ENCODE peak calls at places on chromosomes 5 and 9, in nine cellular contexts. M is CD8-positive, alpha-beta T cell; Q is thoracic aorta; D is CD4-positive, alpha-beta memory T cell; K is fibroblast of lung; H is mesendoderm; A is mucosa of descending colon; O is SJSA1; I is heart left ventricle. Z is an unnamed sample.
A peak's percentile ranks its signal among the peaks of the same experiment; 100 is the strongest.

GRCh38 chr9:105722099-105722498 is 27.8 kb downstream of the TMEM38B start:
- DNase-seq in M (no peak), Q (no peak), D (no peak), K (no peak), H (no peak), A (no peak), O (no peak), I (no peak), Z (no peak)

GRCh38 chr9:102795532-102795931 is 199.6 kb upstream of the CYLC2 start:
- DNase-seq in M (no peak), Q (no peak), D (no peak), K (no peak), H (no peak), A (no peak), O (no peak), I (no peak), Z (no peak)

GRCh38 chr5:138029944-138030343 is 2.9 kb downstream of the FAM13B start:
- DNase-seq in M (no peak), Q (no peak), D (no peak), K (no peak), H (no peak), A (no peak), O (no peak), I (no peak), Z (no peak)

GRCh38 chr5:159179556-159180305 is 29.6 kb downstream of the RNF145 start:
- DNase-seq in M (no peak), Q (no peak), D (no peak), K (no peak), H (no peak), A (no peak), O (peak; percentile 39), I (no peak), Z (no peak)

GRCh38 chr5:74017112-74017511 is 391.1 kb downstream of the ARHGEF28 start:
- DNase-seq in M (no peak), Q (no peak), D (no peak), K (peak; percentile 31), H (peak; percentile 65), A (no peak), O (no peak), I (no peak), Z (no peak)

GRCh38 chr9:114449236-114449635 is 56.0 kb downstream of the WHRN start:
- DNase-seq in M (no peak), Q (no peak), D (no peak), K (no peak), H (no peak), A (no peak), O (no peak), I (no peak), Z (no peak)

GRCh38 chr5:146813748-146814147 is 64.8 kb downstream of the PPP2R2B start:
- DNase-seq in M (no peak), Q (no peak), D (no peak), K (no peak), H (no peak), A (no peak), O (no peak), I (no peak), Z (no peak)

GRCh38 chr5:159928122-159928960 is 12.1 kb downstream of the ADRA1B start:
- DNase-seq in M (no peak), Q (peak; percentile 61), D (no peak), K (peak; percentile 90), H (no peak), A (peak; percentile 32), O (peak; percentile 89), I (peak; percentile 80), Z (no peak)

GRCh38 chr9:35500130-35500748 is 10.3 kb downstream of the RUSC2 start:
- DNase-seq in M (no peak), Q (no peak), D (no peak), K (peak; percentile 59), H (no peak), A (no peak), O (no peak), I (no peak), Z (no peak)

GRCh38 chr5:97452646-97453045 is 269.6 kb upstream of the RIOK2 start:
- DNase-seq in M (no peak), Q (no peak), D (no peak), K (no peak), H (peak; percentile 59), A (no peak), O (no peak), I (no peak), Z (no peak)

GRCh38 chr9:127935765-127936221 is 1.9 kb downstream of the DPM2 start:
- DNase-seq in M (no peak), Q (no peak), D (no peak), K (peak; percentile 40), H (no peak), A (no peak), O (no peak), I (no peak), Z (no peak)

GRCh38 chr5:176603091-176603490 is 6.9 kb downstream of the GPRIN1 start:
- DNase-seq in M (no peak), Q (no peak), D (no peak), K (no peak), H (no peak), A (no peak), O (no peak), I (no peak), Z (no peak)

GRCh38 chr9:92738661-92739081 is 26.0 kb downstream of the BICD2 start:
- DNase-seq in M (no peak), Q (no peak), D (no peak), K (peak; percentile 84), H (peak; percentile 25), A (no peak), O (no peak), I (no peak), Z (peak; percentile 33)

GRCh38 chr5:90650767-90651166 is 92.2 kb downstream of the ADGRV1 start:
- DNase-seq in M (no peak), Q (no peak), D (no peak), K (no peak), H (no peak), A (no peak), O (no peak), I (no peak), Z (no peak)

GRCh38 chr5:78504726-78505431 is 143.7 kb downstream of the LHFPL2 start:
- DNase-seq in M (no peak), Q (peak; percentile 84), D (no peak), K (peak; percentile 100), H (peak; percentile 61), A (peak; percentile 55), O (peak; percentile 72), I (peak; percentile 95), Z (no peak)

GRCh38 chr9:33162721-33163311 is 4.3 kb downstream of the B4GALT1 start:
- DNase-seq in M (no peak), Q (no peak), D (no peak), K (peak; percentile 62), H (no peak), A (no peak), O (no peak), I (no peak), Z (no peak)

GRCh38 chr5:149237662-149238061 is 34.0 kb upstream of the AFAP1L1 start:
- DNase-seq in M (no peak), Q (no peak), D (no peak), K (no peak), H (peak; percentile 25), A (no peak), O (no peak), I (no peak), Z (no peak)
- H3K36me3 ChIP-seq in M (no peaks in the 10 kb centered on the region), Q (peaks cover 30% of the 10 kb centered on the region), D (no peaks in the 10 kb centered on the region), K (peaks cover 12% of the 10 kb centered on the region), H (no peaks in the 10 kb centered on the region), A (no peaks in the 10 kb centered on the region), O (peaks cover 84% of the 10 kb centered on the region), I (peaks cover 70% of the 10 kb centered on the region), Z (peaks cover 16% of the 10 kb centered on the region)

GRCh38 chr9:131142160-131142559 is 16.8 kb downstream of the NUP214 start:
- DNase-seq in M (no peak), Q (no peak), D (no peak), K (no peak), H (no peak), A (no peak), O (no peak), I (no peak), Z (no peak)
- H3K36me3 ChIP-seq in M (peaks cover 68% of the 10 kb centered on the region), Q (peaks cover 63% of the 10 kb centered on the region), D (peaks cover 81% of the 10 kb centered on the region), K (peaks cover 13% of the 10 kb centered on the region), H (peaks cover 13% of the 10 kb centered on the region), A (peaks cover 24% of the 10 kb centered on the region), O (peaks cover 92% of the 10 kb centered on the region), I (peaks cover 98% of the 10 kb centered on the region), Z (peaks cover 98% of the 10 kb centered on the region)

GRCh38 chr5:180594311-180595045 is 3.2 kb upstream of the SCGB3A1 start:
- DNase-seq in M (no peak), Q (no peak), D (no peak), K (no peak), H (no peak), A (no peak), O (no peak), I (no peak), Z (peak; percentile 74)
- H3K36me3 ChIP-seq in M (no peaks in the 10 kb centered on the region), Q (no peaks in the 10 kb centered on the region), D (no peaks in the 10 kb centered on the region), K (no peaks in the 10 kb centered on the region), H (no peaks in the 10 kb centered on the region), A (no peaks in the 10 kb centered on the region), O (no peaks in the 10 kb centered on the region), I (no peaks in the 10 kb centered on the region), Z (no peaks in the 10 kb centered on the region)

GRCh38 chr5:32845171-32845570 is 134.1 kb downstream of the NPR3 start:
- DNase-seq in M (no peak), Q (no peak), D (no peak), K (no peak), H (no peak), A (no peak), O (no peak), I (no peak), Z (no peak)
- H3K36me3 ChIP-seq in M (no peaks in the 10 kb centered on the region), Q (no peaks in the 10 kb centered on the region), D (no peaks in the 10 kb centered on the region), K (no peaks in the 10 kb centered on the region), H (no peaks in the 10 kb centered on the region), A (no peaks in the 10 kb centered on the region), O (no peaks in the 10 kb centered on the region), I (no peaks in the 10 kb centered on the region), Z (no peaks in the 10 kb centered on the region)